ENCODE peak calls at places on chromosomes 5 and 9, in five cellular contexts. One of them, this sample, is unnamed.

GRCh38 chr5:16712600-16712999 is 95.8 kb upstream of the RETREG1 start:
- DNase-seq in HT1080: no peak
- DNase-seq in NCI-H2081: peak
- DNase-seq in pancreas: no peak
- DNase-seq in cardiac muscle cell: no peak
- DNase-seq in this sample: no peak

GRCh38 chr5:77636423-77637169 is 1.9 kb downstream of the OTP start:
- DNase-seq in NCI-H2081: no peak
- DNase-seq in cardiac muscle cell: no peak
- DNase-seq in pancreas: no peak
- DNase-seq in HT1080: no peak
- DNase-seq in this sample: no peak

GRCh38 chr5:73066466-73066865 is 53.9 kb upstream of the TMEM171 start:
- DNase-seq in HT1080: peak
- DNase-seq in NCI-H2081: no peak
- DNase-seq in pancreas: no peak
- DNase-seq in cardiac muscle cell: no peak
- DNase-seq in this sample: no peak

GRCh38 chr9:90903731-90904422 is 102.3 kb downstream of the SYK start:
- DNase-seq in cardiac muscle cell: no peak
- DNase-seq in pancreas: no peak
- DNase-seq in HT1080: no peak
- DNase-seq in NCI-H2081: no peak
- DNase-seq in this sample: no peak

GRCh38 chr5:156584856-156585255 is 257.9 kb downstream of the SGCD start:
- DNase-seq in HT1080: no peak
- DNase-seq in pancreas: no peak
- DNase-seq in NCI-H2081: peak
- DNase-seq in cardiac muscle cell: no peak
- DNase-seq in this sample: no peak

GRCh38 chr5:2759091-2759490 is 7.6 kb upstream of the IRX2 start:
- DNase-seq in NCI-H2081: no peak
- DNase-seq in pancreas: no peak
- DNase-seq in HT1080: no peak
- DNase-seq in cardiac muscle cell: no peak
- DNase-seq in this sample: no peak

GRCh38 chr9:13491138-13491492 is 211.6 kb upstream of the MPDZ start:
- DNase-seq in HT1080: no peak
- DNase-seq in cardiac muscle cell: no peak
- DNase-seq in pancreas: no peak
- DNase-seq in NCI-H2081: no peak
- DNase-seq in this sample: no peak

GRCh38 chr5:59296317-59297264 is 596.9 kb downstream of the PDE4D start:
- DNase-seq in NCI-H2081: no peak
- DNase-seq in pancreas: no peak
- DNase-seq in cardiac muscle cell: no peak
- DNase-seq in HT1080: peak
- DNase-seq in this sample: no peak

This sample was measured in HuH-7.